ENCODE peak calls at places on chromosomes 4 and X, in seven cellular contexts. H, D, M, E, Z, B and Y are unnamed samples. For H3K4me1, the result is how much of the 10 kb centered on the place peaks cover.

GRCh38 chr4:112514449-112515277 is 1.3 kb downstream of the NEUROG2 start:
- DNase-seq in H (no peak), D (no peak), M (peak), E (no peak), Z (peak), B (no peak), Y (no peak)

GRCh38 chr4:125191252-125191651 is 123.5 kb upstream of the FAT4 start:
- DNase-seq in H (no peak), D (no peak), M (no peak), E (no peak), Z (no peak), B (peak), Y (no peak)

GRCh38 chr4:120144634-120145033 is 78.0 kb upstream of the MAD2L1 start:
- DNase-seq in H (no peak), D (no peak), M (no peak), E (no peak), Z (no peak), B (no peak), Y (no peak)

GRCh38 chr4:151233600-151233999 is 43.4 kb upstream of the PRSS48 start:
- DNase-seq in H (no peak), D (no peak), M (no peak), E (no peak), Z (no peak), B (no peak), Y (no peak)

GRCh38 chrX:150854856-150855255 is 43.6 kb downstream of the CD99L2 start:
- DNase-seq in H (no peak), D (no peak), M (no peak), E (no peak), Z (no peak), B (no peak), Y (no peak)

GRCh38 chr4:145799225-145799624 is 119.3 kb downstream of the C4orf51 start:
- DNase-seq in H (no peak), D (no peak), M (no peak), E (no peak), Z (no peak), B (no peak), Y (no peak)

GRCh38 chr4:7287274-7287917 is 95.1 kb downstream of the SORCS2 start:
- DNase-seq in H (no peak), D (no peak), M (no peak), E (no peak), Z (no peak), B (no peak), Y (no peak)

GRCh38 chr4:102552781-102553180 is 51.6 kb downstream of the NFKB1 start:
- DNase-seq in H (no peak), D (no peak), M (no peak), E (no peak), Z (no peak), B (no peak), Y (no peak)

GRCh38 chr4:145939856-145940255 is 1.2 kb upstream of the ZNF827 start:
- DNase-seq in H (no peak), D (no peak), M (no peak), E (no peak), Z (peak), B (peak), Y (no peak)

GRCh38 chrX:115259238-115259875 is 25.5 kb upstream of the LRCH2 start:
- DNase-seq in H (no peak), D (no peak), M (no peak), E (peak), Z (no peak), B (no peak), Y (no peak)

GRCh38 chr4:1726146-1726934 is 5.0 kb downstream of the TACC3 start:
- DNase-seq in H (peak), D (peak), M (peak), E (peak), Z (peak), B (peak), Y (peak)

GRCh38 chrX:134542485-134542884 is 82.5 kb downstream of the HPRT1 start:
- DNase-seq in H (peak), D (no peak), M (no peak), E (peak), Z (peak), B (peak), Y (no peak)

GRCh38 chr4:81351653-81352455 is 119.9 kb downstream of the RASGEF1B start:
- DNase-seq in H (peak), D (peak), M (peak), E (peak), Z (peak), B (peak), Y (peak)

DNA sequence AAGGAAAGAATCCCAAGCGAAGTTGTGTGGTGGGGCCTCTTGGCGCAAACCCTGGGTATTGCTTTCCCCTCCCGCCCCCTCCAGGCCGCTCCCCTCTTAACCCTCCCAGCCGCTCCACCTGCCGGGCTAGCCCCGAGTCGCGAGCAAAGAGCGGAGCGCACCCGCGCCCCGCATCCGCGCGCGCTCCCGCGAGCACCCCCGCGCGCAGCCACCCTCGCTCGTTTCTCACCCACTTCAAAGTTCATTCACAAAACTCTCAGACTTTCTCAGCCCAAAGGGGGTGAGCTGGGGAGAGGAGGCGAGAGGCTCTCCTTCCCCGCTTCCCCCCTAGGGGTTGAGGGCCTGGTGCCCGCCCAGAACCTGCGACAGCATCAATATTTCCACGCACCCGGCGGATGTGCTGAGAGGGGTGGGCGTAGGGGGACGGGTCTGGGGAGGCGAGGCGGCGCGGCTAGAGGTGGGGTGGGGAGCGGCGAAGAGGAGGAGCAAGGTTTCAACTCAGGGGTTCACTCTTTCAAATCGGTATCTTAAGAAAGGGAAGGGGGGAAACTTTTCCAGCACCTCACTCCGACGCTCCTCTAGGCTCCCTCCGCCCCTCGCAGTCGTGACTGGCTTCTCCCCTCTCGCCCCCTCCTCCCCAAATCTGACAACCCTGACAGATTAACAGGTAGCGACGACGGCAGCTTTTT is 1.8 kb downstream of the MAML3 start:
- DNase-seq in H (peak), D (peak), M (peak), E (peak), Z (peak), B (no peak), Y (peak)
- H3K4me3 ChIP-seq in H (peak), D (peak), M (peak), E (peak), Z (peak), B (peak), Y (peak)

GRCh38 chr4:147846318-147847135 is 114.6 kb downstream of the ARHGAP10 start:
- DNase-seq in H (no peak), D (no peak), M (no peak), E (no peak), Z (no peak), B (no peak), Y (no peak)
- H3K4me1 ChIP-seq in H (under half), D (under half), M (under half), E (under half), Z (under half), B (under half), Y (under half)

GRCh38 chr4:153449338-153449737 is 16.8 kb upstream of the TMEM131L start:
- DNase-seq in H (no peak), D (no peak), M (no peak), E (no peak), Z (no peak), B (no peak), Y (no peak)
- H3K4me3 ChIP-seq in H (no peak), D (no peak), M (no peak), E (no peak), Z (no peak), B (no peak), Y (no peak)

GRCh38 chr4:48243429-48243828 is 26.2 kb downstream of the TEC start:
- DNase-seq in H (no peak), D (no peak), M (no peak), E (no peak), Z (no peak), B (no peak), Y (no peak)
- H3K4me1 ChIP-seq in H (under half), D (under half), M (under half), E (under half), Z (under half), B (under half), Y (under half)

GRCh38 chrX:44451056-44451455 is 91.6 kb downstream of the FUNDC1 start:
- DNase-seq in H (no peak), D (no peak), M (peak), E (no peak), Z (peak), B (no peak), Y (no peak)
- H3K4me3 ChIP-seq in H (no peak), D (no peak), M (no peak), E (no peak), Z (no peak), B (no peak), Y (no peak)

GRCh38 chr4:153297116-153297515 is 47.4 kb upstream of the MND1 start:
- DNase-seq in H (no peak), D (no peak), M (no peak), E (no peak), Z (no peak), B (no peak), Y (no peak)
- H3K4me1 ChIP-seq in H (under half), D (under half), M (under half), E (under half), Z (under half), B (under half), Y (under half)

GRCh38 chr4:88009871-88010270 is 2.4 kb downstream of the PKD2 start:
- DNase-seq in H (no peak), D (no peak), M (no peak), E (no peak), Z (no peak), B (no peak), Y (no peak)
- H3K4me3 ChIP-seq in H (no peak), D (no peak), M (no peak), E (peak), Z (no peak), B (no peak), Y (peak)

GRCh38 chrX:153929576-153929975 is 3.5 kb upstream of the ARHGAP4 start:
- DNase-seq in H (no peak), D (peak), M (no peak), E (no peak), Z (no peak), B (no peak), Y (no peak)
- H3K4me1 ChIP-seq in H (under half), D (under half), M (under half), E (under half), Z (under half), B (under half), Y (under half)